ENCODE peak calls at places on chromosome 10, in seven cellular contexts. One of them, this sample, is unnamed.

GRCh38 chr10:88990528-88991160 is at the start of gene FAS:
- DNase-seq in A549: peak
- DNase-seq in HCT116: peak
- DNase-seq in GM12878: peak
- DNase-seq in K562: no peak
- DNase-seq in IMR-90: peak
- DNase-seq in H1: no peak
- DNase-seq in this sample: peak

GRCh38 chr10:74113546-74113945 is 37.1 kb downstream of the AP3M1 start:
- DNase-seq in K562: no peak
- DNase-seq in GM12878: no peak
- DNase-seq in HCT116: no peak
- DNase-seq in IMR-90: peak
- DNase-seq in H1: no peak
- DNase-seq in A549: no peak
- DNase-seq in this sample: peak

GRCh38 chr10:114767589-114768393 is 53.8 kb upstream of the FHIP2A start:
- DNase-seq in K562: no peak
- DNase-seq in A549: peak
- DNase-seq in IMR-90: peak
- DNase-seq in H1: no peak
- DNase-seq in GM12878: no peak
- DNase-seq in HCT116: no peak
- DNase-seq in this sample: peak

GRCh38 chr10:51932530-51932929 is 233.1 kb upstream of the CSTF2T start:
- DNase-seq in K562: no peak
- DNase-seq in A549: no peak
- DNase-seq in H1: no peak
- DNase-seq in HCT116: no peak
- DNase-seq in IMR-90: no peak
- DNase-seq in GM12878: no peak
- DNase-seq in this sample: no peak

GRCh38 chr10:80501913-80502521 is 35.7 kb upstream of the SH2D4B start:
- DNase-seq in K562: no peak
- DNase-seq in H1: no peak
- DNase-seq in IMR-90: no peak
- DNase-seq in A549: no peak
- DNase-seq in GM12878: no peak
- DNase-seq in HCT116: no peak
- DNase-seq in this sample: no peak

GRCh38 chr10:118218562-118218961 is 123.6 kb downstream of the FAM204A start:
- DNase-seq in HCT116: no peak
- DNase-seq in GM12878: no peak
- DNase-seq in K562: no peak
- DNase-seq in A549: no peak
- DNase-seq in H1: no peak
- DNase-seq in IMR-90: no peak
- DNase-seq in this sample: no peak

GRCh38 chr10:100340948-100341847 is 5.8 kb upstream of the SCD start:
- DNase-seq in HCT116: no peak
- DNase-seq in GM12878: no peak
- DNase-seq in K562: no peak
- DNase-seq in IMR-90: no peak
- DNase-seq in A549: no peak
- DNase-seq in H1: no peak
- DNase-seq in this sample: no peak

GRCh38 chr10:52283174-52283573 is 30.9 kb upstream of the DKK1 start:
- DNase-seq in GM12878: no peak
- DNase-seq in IMR-90: peak
- DNase-seq in A549: no peak
- DNase-seq in HCT116: no peak
- DNase-seq in K562: no peak
- DNase-seq in H1: no peak
- DNase-seq in this sample: no peak

GRCh38 chr10:132634947-132635271 is 97.3 kb downstream of the INPP5A start:
- DNase-seq in HCT116: no peak
- DNase-seq in A549: no peak
- DNase-seq in H1: no peak
- DNase-seq in GM12878: no peak
- DNase-seq in IMR-90: no peak
- DNase-seq in K562: no peak
- DNase-seq in this sample: no peak

GRCh38 chr10:106825996-106826395 is 338.5 kb downstream of the SORCS1 start:
- DNase-seq in A549: no peak
- DNase-seq in IMR-90: no peak
- DNase-seq in HCT116: no peak
- DNase-seq in GM12878: no peak
- DNase-seq in H1: no peak
- DNase-seq in K562: no peak
- DNase-seq in this sample: no peak

GRCh38 chr10:44990302-44990655 is 10.4 kb upstream of the ZNF22 start:
- DNase-seq in H1: peak
- DNase-seq in A549: no peak
- DNase-seq in K562: peak
- DNase-seq in GM12878: no peak
- DNase-seq in IMR-90: no peak
- DNase-seq in HCT116: no peak
- DNase-seq in this sample: no peak

GRCh38 chr10:1615186-1615954 is 122.0 kb downstream of the ADARB2 start:
- DNase-seq in GM12878: no peak
- DNase-seq in HCT116: no peak
- DNase-seq in K562: no peak
- DNase-seq in IMR-90: no peak
- DNase-seq in H1: no peak
- DNase-seq in A549: no peak
- DNase-seq in this sample: no peak

GRCh38 chr10:130921461-130921860 is 390.1 kb downstream of the TCERG1L start:
- DNase-seq in A549: no peak
- DNase-seq in H1: no peak
- DNase-seq in HCT116: no peak
- DNase-seq in GM12878: no peak
- DNase-seq in K562: no peak
- DNase-seq in IMR-90: no peak
- DNase-seq in this sample: no peak

GRCh38 chr10:125001313-125002043 is 59.6 kb downstream of the ZRANB1 start:
- DNase-seq in GM12878: no peak
- DNase-seq in HCT116: no peak
- DNase-seq in A549: no peak
- DNase-seq in IMR-90: no peak
- DNase-seq in K562: no peak
- DNase-seq in H1: no peak
- DNase-seq in this sample: peak

DNA sequence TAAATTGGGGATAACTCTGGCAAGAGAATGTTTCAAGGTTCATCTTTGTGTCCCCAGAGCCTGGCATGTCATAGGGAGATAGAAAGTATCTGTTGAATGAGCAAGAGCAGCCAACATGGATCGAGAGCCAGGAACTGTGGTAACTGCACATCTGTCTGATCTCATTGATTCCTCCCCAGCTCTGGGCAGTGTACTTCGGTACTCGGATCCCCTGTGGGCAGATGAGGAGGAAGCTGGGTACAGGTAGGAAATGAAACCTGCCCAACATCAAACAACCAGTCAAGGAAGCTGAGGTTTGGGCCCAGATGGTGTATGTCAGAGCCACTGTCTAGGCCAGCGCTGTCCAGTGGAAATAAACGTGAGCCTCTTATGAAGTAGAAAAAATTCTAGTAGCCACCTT is 76.4 kb downstream of the GRK5 start:
- DNase-seq in K562: no peak
- DNase-seq in A549: no peak
- DNase-seq in HCT116: no peak
- DNase-seq in GM12878: peak
- DNase-seq in IMR-90: no peak
- DNase-seq in H1: no peak
- DNase-seq in this sample: no peak
- TF ChIP-seq RAD21 in K562: no peak
- TF ChIP-seq RAD21 in A549: no peak
- TF ChIP-seq RAD21 in HCT116: no peak
- TF ChIP-seq RAD21 in GM12878: no peak
- TF ChIP-seq RAD21 in IMR-90: no peak
- TF ChIP-seq RAD21 in H1: no peak
- TF ChIP-seq RAD21 in this sample: no peak

GRCh38 chr10:94357193-94357592 is 5.5 kb downstream of the NOC3L start:
- DNase-seq in H1: no peak
- DNase-seq in GM12878: no peak
- DNase-seq in IMR-90: no peak
- DNase-seq in HCT116: no peak
- DNase-seq in K562: no peak
- DNase-seq in A549: no peak
- DNase-seq in this sample: no peak

GRCh38 chr10:94361161-94361794 is 1.5 kb downstream of the NOC3L start:
- DNase-seq in K562: no peak
- DNase-seq in GM12878: peak
- DNase-seq in A549: no peak
- DNase-seq in HCT116: no peak
- DNase-seq in H1: no peak
- DNase-seq in IMR-90: no peak
- DNase-seq in this sample: peak

GRCh38 chr10:94355841-94356240 is 6.9 kb downstream of the NOC3L start:
- DNase-seq in HCT116: no peak
- DNase-seq in GM12878: no peak
- DNase-seq in K562: no peak
- DNase-seq in A549: no peak
- DNase-seq in H1: no peak
- DNase-seq in IMR-90: no peak
- DNase-seq in this sample: no peak

GRCh38 chr10:94362360-94363250 is at the start of gene NOC3L:
- DNase-seq in H1: peak
- DNase-seq in IMR-90: peak
- DNase-seq in A549: peak
- DNase-seq in GM12878: peak
- DNase-seq in K562: peak
- DNase-seq in HCT116: peak
- DNase-seq in this sample: peak

DNA sequence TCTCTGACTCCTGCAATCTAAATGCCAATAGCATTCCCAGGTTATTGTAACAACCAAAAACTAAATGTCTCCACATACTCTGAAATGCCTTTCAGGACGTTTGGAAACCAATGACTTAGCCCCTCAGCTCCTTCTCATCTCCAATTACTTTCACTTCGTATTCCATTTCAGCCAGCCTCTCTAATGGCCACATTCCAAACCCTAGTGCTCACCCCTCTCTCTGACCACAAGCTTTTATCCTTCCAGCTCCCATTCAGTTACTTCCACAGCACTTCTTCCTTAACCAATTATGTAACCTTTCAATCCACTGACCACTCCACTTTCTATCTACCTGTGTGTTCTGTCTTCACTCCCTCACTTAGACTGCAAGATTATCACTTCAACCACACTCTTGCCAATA is 4.3 kb downstream of the NOC3L start:
- DNase-seq in H1: peak
- DNase-seq in A549: no peak
- DNase-seq in K562: no peak
- DNase-seq in GM12878: no peak
- DNase-seq in IMR-90: peak
- DNase-seq in HCT116: peak
- DNase-seq in this sample: no peak
- TF ChIP-seq RAD21 in H1: no peak
- TF ChIP-seq RAD21 in A549: no peak
- TF ChIP-seq RAD21 in K562: no peak
- TF ChIP-seq RAD21 in GM12878: no peak
- TF ChIP-seq RAD21 in IMR-90: no peak
- TF ChIP-seq RAD21 in HCT116: no peak
- TF ChIP-seq RAD21 in this sample: no peak

DNA sequence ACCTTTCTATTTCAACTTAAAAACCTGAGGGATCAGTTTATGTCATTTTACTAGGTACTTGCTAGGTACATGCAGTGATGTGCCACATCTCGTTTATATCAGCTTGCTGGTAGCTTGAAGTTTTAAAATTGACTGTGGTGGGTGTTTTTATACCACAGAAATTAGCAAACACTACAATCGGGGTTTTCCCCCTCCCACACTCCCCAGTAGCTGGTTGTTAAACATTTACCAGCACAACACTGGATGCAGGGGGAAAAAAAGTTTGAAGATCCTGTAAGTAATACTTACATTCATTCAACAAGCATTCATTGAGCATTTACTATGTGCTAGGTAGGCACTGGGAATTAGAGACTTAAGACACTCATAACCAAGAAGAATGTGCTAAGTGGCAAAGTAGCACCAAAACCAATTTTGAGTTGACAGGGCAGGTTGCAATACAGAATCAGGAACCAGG is 32.6 kb downstream of the USP6NL start:
- DNase-seq in IMR-90: no peak
- DNase-seq in H1: no peak
- DNase-seq in A549: no peak
- DNase-seq in K562: no peak
- DNase-seq in HCT116: no peak
- DNase-seq in GM12878: peak
- DNase-seq in this sample: no peak
- TF ChIP-seq RAD21 in IMR-90: no peak
- TF ChIP-seq RAD21 in H1: no peak
- TF ChIP-seq RAD21 in A549: no peak
- TF ChIP-seq RAD21 in K562: no peak
- TF ChIP-seq RAD21 in HCT116: no peak
- TF ChIP-seq RAD21 in GM12878: peak
- TF ChIP-seq RAD21 in this sample: no peak

DNA sequence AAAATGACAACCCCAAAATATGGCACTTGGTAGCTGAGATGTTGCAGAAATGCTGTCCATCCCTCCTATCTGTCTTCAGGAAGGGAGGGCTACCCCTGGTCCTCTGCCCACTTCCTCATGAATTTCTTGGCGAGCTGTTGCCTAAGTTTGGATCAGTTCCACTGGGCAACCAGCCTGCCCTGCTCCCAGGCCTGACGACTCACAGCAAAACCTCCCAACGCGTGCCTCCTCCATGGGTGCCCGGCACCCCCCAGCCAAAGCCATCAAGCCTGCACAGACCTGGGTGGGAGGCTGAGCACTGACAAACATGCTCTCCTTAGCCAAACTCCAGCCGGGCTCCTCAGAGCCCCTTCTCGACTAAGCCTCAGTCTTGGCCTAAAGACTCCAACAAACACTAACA is 8.9 kb downstream of the VSTM4 start:
- DNase-seq in HCT116: no peak
- DNase-seq in H1: no peak
- DNase-seq in GM12878: no peak
- DNase-seq in IMR-90: no peak
- DNase-seq in K562: no peak
- DNase-seq in A549: no peak
- DNase-seq in this sample: no peak
- TF ChIP-seq RAD21 in HCT116: no peak
- TF ChIP-seq RAD21 in H1: no peak
- TF ChIP-seq RAD21 in GM12878: no peak
- TF ChIP-seq RAD21 in IMR-90: no peak
- TF ChIP-seq RAD21 in K562: no peak
- TF ChIP-seq RAD21 in A549: no peak
- TF ChIP-seq RAD21 in this sample: no peak

DNA sequence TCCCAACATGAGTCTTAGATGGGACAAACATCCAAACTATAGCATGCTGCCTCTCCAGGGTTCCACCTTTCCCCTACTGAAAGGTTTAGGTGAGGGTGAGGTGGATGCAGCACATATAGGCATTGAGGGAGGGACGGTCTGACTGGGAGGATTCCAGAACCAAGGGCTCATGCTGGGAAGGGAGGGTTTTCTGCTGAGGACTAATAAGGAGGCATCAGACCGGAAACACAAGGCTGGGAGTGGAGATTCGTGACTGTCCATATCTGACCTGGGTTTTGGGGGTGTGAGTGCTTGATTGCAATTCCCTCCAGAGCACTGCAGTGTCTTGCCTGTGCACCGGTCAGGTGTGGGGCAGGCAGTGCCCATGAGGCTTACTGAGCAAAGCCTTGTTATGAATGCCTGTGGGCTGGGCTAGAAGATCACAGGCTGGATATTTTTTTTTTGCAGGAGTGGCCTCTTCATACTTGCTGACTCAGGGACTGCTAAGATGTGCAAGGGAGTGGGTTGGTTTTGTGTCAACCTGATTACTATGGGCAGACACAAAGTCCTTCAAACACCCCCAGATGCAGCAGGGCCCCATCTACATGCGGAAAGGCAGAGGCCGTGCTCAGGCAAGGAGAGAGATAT is 26.7 kb downstream of the DMBT1 start:
- DNase-seq in K562: no peak
- DNase-seq in A549: no peak
- DNase-seq in HCT116: no peak
- DNase-seq in GM12878: no peak
- DNase-seq in IMR-90: no peak
- DNase-seq in H1: no peak
- DNase-seq in this sample: no peak
- TF ChIP-seq RAD21 in K562: no peak
- TF ChIP-seq RAD21 in A549: no peak
- TF ChIP-seq RAD21 in HCT116: no peak
- TF ChIP-seq RAD21 in GM12878: no peak
- TF ChIP-seq RAD21 in IMR-90: no peak
- TF ChIP-seq RAD21 in H1: no peak
- TF ChIP-seq RAD21 in this sample: no peak

This sample was measured in SK-N-SH.